ENCODE peak calls at places on chromosomes 2 and 18, in six cellular contexts. O is GM12865, L is GM06990, S is foreskin fibroblast, E is heart right ventricle, K is psoas muscle. P is an unnamed sample.

GRCh38 chr2:18345848-18346247 is 214.6 kb downstream of the RDH14 start:
- DNase-seq in O (no peak), L (no peak), S (no peak), E (no peak), K (no peak), P (no peak)

GRCh38 chr18:13500891-13501887 is 225.2 kb downstream of the FAM210A start:
- DNase-seq in O (no peak), L (no peak), S (peak), E (peak), K (peak), P (no peak)

GRCh38 chr18:73563345-73563744 is 584.3 kb downstream of the FBXO15 start:
- DNase-seq in O (no peak), L (no peak), S (peak), E (no peak), K (no peak), P (peak)

GRCh38 chr2:99079226-99079625 is 62.3 kb upstream of the C2orf15 start:
- DNase-seq in O (no peak), L (no peak), S (no peak), E (no peak), K (no peak), P (no peak)

GRCh38 chr2:173511942-173512341 is 157.3 kb downstream of the CDCA7 start:
- DNase-seq in O (peak), L (no peak), S (no peak), E (no peak), K (no peak), P (no peak)

GRCh38 chr2:241844066-241844728 is 14.5 kb downstream of the PDCD1 start:
- DNase-seq in O (peak), L (peak), S (peak), E (peak), K (peak), P (no peak)

GRCh38 chr2:44680424-44680971 is 261.0 kb upstream of the SIX3 start:
- DNase-seq in O (no peak), L (no peak), S (no peak), E (no peak), K (no peak), P (no peak)

GRCh38 chr2:198657520-198658121 is 800.1 kb downstream of the SATB2 start:
- DNase-seq in O (peak), L (no peak), S (no peak), E (no peak), K (no peak), P (no peak)

GRCh38 chr2:18934886-18935285 is 345.5 kb upstream of the NT5C1B start:
- DNase-seq in O (no peak), L (no peak), S (no peak), E (no peak), K (no peak), P (no peak)

GRCh38 chr2:212424090-212424489 is 114.5 kb downstream of the ERBB4 start:
- DNase-seq in O (no peak), L (no peak), S (no peak), E (no peak), K (no peak), P (no peak)

GRCh38 chr2:44135771-44136170 is 32.9 kb upstream of the PPM1B start:
- DNase-seq in O (no peak), L (no peak), S (peak), E (no peak), K (no peak), P (no peak)

GRCh38 chr2:43178602-43179542 is 47.5 kb downstream of the ZFP36L2 start:
- DNase-seq in O (no peak), L (no peak), S (peak), E (peak), K (peak), P (peak)

GRCh38 chr18:76943542-76944339 is 121.4 kb downstream of the ZNF236 start:
- DNase-seq in O (no peak), L (no peak), S (peak), E (no peak), K (peak), P (no peak)

GRCh38 chr18:13572721-13573120 is 153.6 kb downstream of the FAM210A start:
- DNase-seq in O (no peak), L (no peak), S (no peak), E (no peak), K (no peak), P (no peak)

GRCh38 chr2:118232391-118233255 is 144.4 kb downstream of the INSIG2 start:
- DNase-seq in O (peak), L (no peak), S (no peak), E (no peak), K (no peak), P (no peak)

GRCh38 chr2:168401771-168402170 is 54.3 kb upstream of the CERS6 start:
- DNase-seq in O (no peak), L (no peak), S (no peak), E (no peak), K (no peak), P (no peak)

GRCh38 chr2:25982273-25982967 is at the start of gene KIF3C:
- DNase-seq in O (peak), L (peak), S (peak), E (peak), K (peak), P (no peak)

GRCh38 chr2:46073540-46074018 is 223.6 kb upstream of the EPAS1 start:
- DNase-seq in O (no peak), L (no peak), S (peak), E (no peak), K (no peak), P (peak)

GRCh38 chr18:26268454-26268853 is 42.2 kb downstream of the TAF4B start:
- DNase-seq in O (no peak), L (no peak), S (no peak), E (no peak), K (no peak), P (no peak)

GRCh38 chr2:43169987-43170732 is 56.2 kb downstream of the ZFP36L2 start:
- DNase-seq in O (peak), L (peak), S (no peak), E (no peak), K (no peak), P (no peak)

GRCh38 chr2:19568809-19569208 is 210.4 kb upstream of the OSR1 start:
- DNase-seq in O (no peak), L (no peak), S (no peak), E (no peak), K (no peak), P (no peak)

GRCh38 chr2:22616031-22616430 is 768.9 kb upstream of the KLHL29 start:
- DNase-seq in O (no peak), L (no peak), S (no peak), E (no peak), K (no peak), P (no peak)

GRCh38 chr2:100427627-100428258 is 10.3 kb upstream of the CHST10 start:
- DNase-seq in O (peak), L (peak), S (no peak), E (no peak), K (peak), P (no peak)

GRCh38 chr2:81194176-81194575 is 889.6 kb upstream of the LRRTM1 start:
- DNase-seq in O (no peak), L (no peak), S (no peak), E (no peak), K (no peak), P (no peak)

GRCh38 chr2:61282104-61282590 is 120.2 kb downstream of the C2orf74 start:
- DNase-seq in O (no peak), L (no peak), S (no peak), E (no peak), K (no peak), P (no peak)

GRCh38 chr18:26159353-26159752 is 25.7 kb downstream of the PSMA8 start:
- DNase-seq in O (no peak), L (no peak), S (no peak), E (no peak), K (no peak), P (no peak)

GRCh38 chr2:112646102-112646719 is 472 bp downstream of the SLC20A1 start:
- DNase-seq in O (peak), L (no peak), S (no peak), E (no peak), K (peak), P (no peak)

GRCh38 chr2:158573739-158574138 is 117.0 kb downstream of the PKP4 start:
- DNase-seq in O (no peak), L (no peak), S (no peak), E (no peak), K (no peak), P (no peak)

GRCh38 chr2:56077352-56077915 is 106.4 kb upstream of the CCDC85A start:
- DNase-seq in O (peak), L (no peak), S (no peak), E (no peak), K (no peak), P (no peak)

GRCh38 chr2:45643543-45644542 is 7.6 kb upstream of the PRKCE start:
- DNase-seq in O (peak), L (peak), S (peak), E (peak), K (peak), P (no peak)

GRCh38 chr18:68607852-68608251 is 107.1 kb downstream of the TMX3 start:
- DNase-seq in O (no peak), L (no peak), S (no peak), E (no peak), K (no peak), P (no peak)

GRCh38 chr2:62101886-62102285 is 94.0 kb upstream of the B3GNT2 start:
- DNase-seq in O (no peak), L (no peak), S (no peak), E (no peak), K (no peak), P (no peak)

GRCh38 chr18:79940814-79941472 is 10.5 kb downstream of the SLC66A2 start:
- DNase-seq in O (no peak), L (no peak), S (no peak), E (no peak), K (no peak), P (no peak)

GRCh38 chr2:232406556-232407310 is at the start of gene ALPG:
- DNase-seq in O (no peak), L (no peak), S (no peak), E (no peak), K (no peak), P (no peak)

GRCh38 chr2:109662889-109663288 is 48.7 kb downstream of the SOWAHC start:
- DNase-seq in O (peak), L (no peak), S (no peak), E (no peak), K (no peak), P (no peak)

GRCh38 chr2:112714836-112715631 is 5.8 kb upstream of the NT5DC4 start:
- DNase-seq in O (no peak), L (no peak), S (peak), E (no peak), K (no peak), P (no peak)

GRCh38 chr2:219688560-219689445 is 61.4 kb downstream of the SLC4A3 start:
- DNase-seq in O (no peak), L (no peak), S (peak), E (peak), K (no peak), P (peak)
- TF ChIP-seq CTCF in O (no peak), L (no peak), S (no peak), E (no peak), K (no peak), P (no peak)

GRCh38 chr18:43668866-43669265 is 391.6 kb upstream of the SYT4 start:
- DNase-seq in O (no peak), L (no peak), S (no peak), E (no peak), K (no peak), P (no peak)

GRCh38 chr18:43662657-43663056 is 385.4 kb upstream of the SYT4 start:
- DNase-seq in O (no peak), L (no peak), S (peak), E (no peak), K (no peak), P (peak)

GRCh38 chr18:43664487-43665008 is 387.3 kb upstream of the SYT4 start:
- DNase-seq in O (no peak), L (no peak), S (no peak), E (no peak), K (no peak), P (no peak)

GRCh38 chr18:43663159-43663558 is 385.9 kb upstream of the SYT4 start:
- DNase-seq in O (no peak), L (no peak), S (no peak), E (no peak), K (no peak), P (no peak)

DNA sequence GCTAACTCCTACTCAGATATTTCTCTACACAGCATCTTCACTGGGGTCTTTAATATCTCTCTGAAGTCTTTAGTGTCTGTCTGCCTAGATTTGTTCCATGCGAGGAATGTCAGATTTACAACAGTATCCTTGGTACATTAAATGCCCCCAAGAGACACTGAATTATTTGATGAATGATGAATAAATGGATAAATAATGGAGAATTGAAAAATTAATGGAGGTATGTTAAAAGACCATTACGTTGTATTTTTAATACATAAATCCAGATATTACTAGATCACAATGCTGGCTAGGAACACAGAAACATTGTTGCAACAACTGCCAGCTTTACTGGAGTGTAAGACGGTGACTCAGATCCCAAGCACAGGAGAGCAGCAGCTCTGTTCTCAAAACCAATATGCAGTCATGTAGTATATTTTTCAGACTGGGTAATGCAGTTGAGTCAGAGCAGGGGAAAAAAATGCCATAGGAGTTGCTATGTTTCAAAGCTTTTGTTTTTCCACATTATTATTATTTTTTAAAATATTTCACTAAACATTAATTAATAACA is 388.0 kb upstream of the SYT4 start:
- DNase-seq in O (no peak), L (no peak), S (peak), E (no peak), K (no peak), P (peak)
- H3K4me3 ChIP-seq in O (no peak), L (no peak), S (no peak), E (no peak), K (no peak), P (no peak)

DNA sequence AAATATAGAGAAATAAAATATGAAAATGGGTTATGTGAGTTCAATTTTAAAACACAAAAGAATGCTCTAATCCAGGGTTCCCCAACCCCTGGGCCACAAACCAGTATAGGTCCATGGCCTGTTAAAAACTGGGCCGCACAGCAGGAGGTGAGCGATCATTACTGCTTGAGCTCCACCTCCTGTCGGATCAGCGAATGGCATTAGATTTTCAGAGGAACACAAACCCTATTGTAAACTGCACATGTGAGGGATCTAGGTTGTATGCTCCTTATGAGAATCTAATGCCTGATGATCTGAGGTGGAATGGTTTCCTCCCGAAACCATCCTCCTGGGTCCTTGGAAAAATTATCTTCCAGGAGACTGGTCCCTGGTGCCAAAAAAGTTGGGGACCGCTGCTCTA is 34.7 kb downstream of the TTR start:
- DNase-seq in O (no peak), L (no peak), S (no peak), E (no peak), K (no peak), P (no peak)
- TF ChIP-seq CTCF in O (no peak), L (no peak), S (no peak), E (no peak), K (no peak), P (no peak)

DNA sequence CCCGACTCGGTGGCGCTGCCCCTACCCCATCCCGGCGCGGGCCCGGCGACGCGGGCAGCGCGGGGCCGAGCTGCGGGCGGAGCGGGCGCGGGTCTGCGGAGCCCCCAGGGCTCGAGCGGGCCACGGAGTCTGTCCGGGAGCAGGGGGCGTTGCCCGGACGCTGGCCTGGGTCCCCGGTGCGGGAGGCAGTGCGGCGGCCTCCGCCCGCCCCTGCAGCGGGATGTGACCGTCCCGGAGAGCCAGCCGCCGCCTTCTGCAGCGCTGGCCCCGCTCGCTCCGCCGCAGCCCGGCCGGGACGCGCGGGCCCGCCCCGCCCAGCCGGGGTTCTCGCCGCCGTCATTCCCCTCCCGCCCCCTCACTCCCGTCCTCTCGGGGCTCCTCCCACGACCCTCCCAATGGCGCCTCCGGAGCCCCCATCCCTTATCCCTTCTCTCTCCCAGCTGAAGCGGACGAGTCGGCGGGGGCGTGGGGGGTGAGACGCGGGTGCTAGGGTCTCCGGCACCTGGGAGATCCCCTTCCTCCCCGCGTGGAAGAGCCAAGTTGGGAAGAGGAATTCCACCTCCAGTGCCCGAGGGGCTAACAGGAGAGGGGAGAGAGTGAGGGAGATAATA is at the start of gene FNDC4:
- DNase-seq in O (no peak), L (no peak), S (no peak), E (peak), K (peak), P (no peak)
- H3K4me3 ChIP-seq in O (no peak), L (no peak), S (peak), E (peak), K (peak), P (peak)

GRCh38 chr2:191151315-191151698 is 513 bp upstream of the STAT4 start:
- DNase-seq in O (no peak), L (no peak), S (no peak), E (no peak), K (no peak), P (no peak)

GRCh38 chr2:191158179-191158578 is 7.4 kb upstream of the STAT4 start:
- DNase-seq in O (no peak), L (no peak), S (no peak), E (no peak), K (no peak), P (no peak)

GRCh38 chr2:191152841-191153240 is 2.0 kb upstream of the STAT4 start:
- DNase-seq in O (peak), L (no peak), S (peak), E (no peak), K (no peak), P (peak)

GRCh38 chr2:191158751-191159150 is 8.0 kb upstream of the STAT4 start:
- DNase-seq in O (no peak), L (no peak), S (no peak), E (no peak), K (no peak), P (no peak)

DNA sequence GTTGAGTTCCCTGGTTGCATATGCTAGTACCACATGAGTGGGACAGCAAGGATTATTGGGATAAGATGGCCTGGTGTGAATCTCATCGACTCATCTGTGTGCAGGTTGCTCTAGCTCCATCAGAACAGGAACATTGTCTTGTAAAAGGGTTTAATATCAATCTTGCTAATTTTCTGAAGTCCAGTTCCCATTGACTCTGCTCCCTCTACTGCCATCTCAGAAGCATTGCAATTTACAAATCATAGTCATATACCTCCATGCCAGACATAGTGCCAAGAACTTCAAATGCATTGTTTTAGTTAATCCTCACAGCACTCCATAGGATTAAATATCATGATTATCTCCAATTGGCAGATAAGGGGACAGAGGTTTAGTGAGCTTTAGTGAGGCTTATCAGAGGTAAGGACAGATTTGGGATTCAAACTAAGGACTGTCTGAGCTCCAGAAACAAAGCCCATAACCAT is 4.8 kb upstream of the STAT4 start:
- DNase-seq in O (peak), L (peak), S (peak), E (no peak), K (no peak), P (no peak)
- TF ChIP-seq CTCF in O (peak), L (peak), S (peak), E (no peak), K (no peak), P (peak)

DNA sequence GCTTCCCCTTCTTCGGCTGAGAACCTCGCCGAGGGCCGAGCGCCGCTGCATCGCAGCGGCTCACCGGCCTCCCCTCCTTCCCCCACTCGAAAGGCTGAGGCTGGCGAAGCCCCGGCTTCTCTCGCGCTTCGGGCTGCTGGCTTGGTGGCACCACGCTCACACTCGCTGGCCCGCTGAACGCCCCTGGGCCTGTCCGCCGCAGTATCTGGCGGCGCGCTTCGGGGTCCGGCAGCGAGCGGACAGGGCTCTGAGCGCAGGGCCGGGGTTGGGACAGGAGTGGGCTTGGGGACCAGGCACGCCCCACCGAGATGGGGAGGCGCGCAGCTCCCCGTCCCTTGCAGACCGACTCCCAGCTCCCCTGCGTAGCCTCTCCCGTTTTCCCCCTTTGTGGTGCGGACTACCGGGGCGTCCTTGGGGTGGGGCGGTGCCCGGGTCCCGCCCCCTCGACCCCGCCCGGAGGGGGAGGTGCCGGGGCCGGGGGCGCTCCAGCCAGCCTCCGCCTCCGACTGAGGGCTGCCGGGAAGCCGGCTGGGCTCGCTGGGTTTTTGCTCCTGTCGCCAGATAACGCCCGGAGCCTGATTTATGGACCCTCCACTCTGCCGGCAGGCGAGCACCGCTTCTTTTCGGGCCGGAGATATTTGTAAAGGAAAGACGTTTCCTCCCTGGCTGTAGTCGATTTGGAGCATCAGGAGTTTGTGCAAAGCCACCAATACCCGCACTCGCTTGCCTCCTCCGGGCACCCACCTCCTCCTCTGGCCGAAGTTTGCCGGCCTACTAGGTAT is 3.8 kb downstream of the GBX2 start:
- DNase-seq in O (no peak), L (no peak), S (peak), E (no peak), K (no peak), P (no peak)
- H3K4me3 ChIP-seq in O (no peak), L (no peak), S (peak), E (peak), K (peak), P (no peak)